ENCODE peak calls at places on chromosome 9, in nine cellular contexts. U is sigmoid colon; C is M059J; E is mesothelial cell of epicardium; D is left kidney; Q is naive thymus-derived CD4-positive, alpha-beta T cell; Y is CD4-positive, alpha-beta T cell; W is HT1080; P is CD8-positive, alpha-beta T cell. I is an unnamed sample.

GRCh38 chr9:20225841-20226240 is 396.5 kb downstream of the MLLT3 start:
- DNase-seq in U (no peak), C (peak), E (no peak), D (no peak), Q (no peak), Y (no peak), W (peak), P (no peak), I (no peak)

GRCh38 chr9:126038790-126039189 is 287.8 kb upstream of the MVB12B start:
- DNase-seq in U (no peak), C (no peak), E (no peak), D (no peak), Q (no peak), Y (no peak), W (no peak), P (no peak), I (no peak)

GRCh38 chr9:15249042-15249818 is 57.8 kb downstream of the TTC39B start:
- DNase-seq in U (no peak), C (peak), E (no peak), D (peak), Q (no peak), Y (no peak), W (peak), P (no peak), I (no peak)

GRCh38 chr9:93681316-93682154 is 105.2 kb downstream of the PHF2 start:
- DNase-seq in U (peak), C (no peak), E (no peak), D (no peak), Q (no peak), Y (no peak), W (no peak), P (peak), I (no peak)

GRCh38 chr9:122193651-122194050 is 33.9 kb downstream of the MORN5 start:
- DNase-seq in U (no peak), C (no peak), E (no peak), D (no peak), Q (no peak), Y (no peak), W (no peak), P (no peak), I (no peak)

GRCh38 chr9:21070171-21070571 is 7.6 kb downstream of the IFNB1 start:
- DNase-seq in U (peak), C (peak), E (no peak), D (peak), Q (no peak), Y (no peak), W (peak), P (no peak), I (no peak)

GRCh38 chr9:106697799-106698591 is 165.0 kb upstream of the ZNF462 start:
- DNase-seq in U (peak), C (peak), E (peak), D (peak), Q (no peak), Y (no peak), W (peak), P (no peak), I (no peak)

GRCh38 chr9:134660407-134660806 is 18.8 kb downstream of the COL5A1 start:
- DNase-seq in U (peak), C (peak), E (no peak), D (no peak), Q (no peak), Y (no peak), W (peak), P (no peak), I (no peak)

GRCh38 chr9:16133556-16134227 is 580.8 kb downstream of the CCDC171 start:
- DNase-seq in U (no peak), C (peak), E (no peak), D (peak), Q (no peak), Y (no peak), W (peak), P (no peak), I (no peak)

I was measured in T-helper 1 cell.